ENCODE peak calls at places on chromosomes 7 and 10, in seven cellular contexts. D, Q, P, B, H, X and Z are unnamed samples.
A peak's percentile ranks its signal among the peaks of the same experiment; 100 is the strongest.

GRCh38 chr7:142323706-142324105 is 65.8 kb upstream of the PRSS58 start:
- DNase-seq in X (peak; percentile 36), H (no peak), Q (no peak), P (no peak), D (peak; percentile 25), B (no peak), Z (no peak)

GRCh38 chr7:101163281-101164070 is 1.9 kb downstream of the VGF start:
- DNase-seq in X (peak; percentile 30), H (peak; percentile 83), D (no peak), B (no peak), Q (no peak), P (no peak), Z (peak; percentile 77)

GRCh38 chr10:126569513-126570447 is 100.7 kb downstream of the C10orf90 start:
- DNase-seq in X (peak; percentile 93), Q (peak; percentile 30), B (peak; percentile 92), P (no peak), H (no peak), D (no peak), Z (no peak)

GRCh38 chr10:102628451-102628911 is 15.8 kb upstream of the TRIM8 start:
- DNase-seq in P (no peak), X (peak; percentile 53), H (no peak), D (no peak), Q (no peak), B (no peak), Z (no peak)

GRCh38 chr10:122566632-122567031 is 6.1 kb downstream of the DMBT1 start:
- DNase-seq in X (no peak), P (no peak), Q (no peak), B (no peak), H (no peak), D (no peak), Z (no peak)

GRCh38 chr10:42962120-42962901 is 114.6 kb upstream of the RET start:
- DNase-seq in X (no peak), Q (no peak), B (no peak), H (no peak), P (no peak), D (no peak), Z (no peak)

GRCh38 chr7:50281680-50282445 is 22.7 kb upstream of the IKZF1 start:
- DNase-seq in X (no peak), Q (no peak), B (no peak), H (no peak), D (no peak), P (no peak), Z (no peak)

GRCh38 chr7:32142649-32143048 is 72.4 kb upstream of the PDE1C start:
- DNase-seq in H (no peak), Q (no peak), X (peak; percentile 57), D (no peak), B (peak; percentile 81), P (no peak), Z (no peak)

GRCh38 chr10:21700474-21700873 is 166.4 kb downstream of the MLLT10 start:
- DNase-seq in H (no peak), D (no peak), P (no peak), B (no peak), Q (no peak), X (peak; percentile 30), Z (no peak)

GRCh38 chr7:76062254-76062653 is 14.3 kb downstream of the MDH2 start:
- DNase-seq in X (no peak), B (no peak), P (no peak), D (no peak), Q (no peak), H (no peak), Z (no peak)

GRCh38 chr10:18658301-18658991 is 785 bp upstream of the ARL5B start:
- DNase-seq in X (peak; percentile 79), B (peak; percentile 29), Q (no peak), P (no peak), H (no peak), D (no peak), Z (no peak)

GRCh38 chr7:26073041-26073440 is 79.0 kb upstream of the NFE2L3 start:
- DNase-seq in P (no peak), D (no peak), B (no peak), Q (no peak), H (no peak), X (no peak), Z (no peak)

GRCh38 chr10:10222288-10222945 is 795.3 kb upstream of the CELF2 start:
- DNase-seq in H (no peak), X (peak; percentile 28), P (no peak), B (no peak), D (no peak), Q (no peak), Z (no peak)

GRCh38 chr10:61356342-61356741 is 96.8 kb downstream of the TMEM26 start:
- DNase-seq in X (peak; percentile 19), Q (no peak), H (no peak), D (no peak), B (no peak), P (no peak), Z (no peak)

GRCh38 chr7:10703059-10703458 is 270.6 kb upstream of the PHF14 start:
- DNase-seq in X (no peak), B (no peak), D (no peak), Q (no peak), P (no peak), H (no peak), Z (no peak)

GRCh38 chr10:33314788-33315561 is 19.5 kb downstream of the NRP1 start:
- DNase-seq in D (no peak), P (no peak), B (peak; percentile 59), H (peak; percentile 17), Q (no peak), X (no peak), Z (peak; percentile 55)

GRCh38 chr10:62454696-62455451 is 80.7 kb downstream of the ZNF365 start:
- DNase-seq in X (peak; percentile 78), B (peak; percentile 48), D (no peak), Q (no peak), P (no peak), H (no peak), Z (no peak)

GRCh38 chr10:71840177-71840711 is 10.8 kb downstream of the PSAP start:
- DNase-seq in X (peak; percentile 91), B (peak; percentile 94), D (no peak), H (peak; percentile 7), P (peak; percentile 57), Q (no peak), Z (peak; percentile 60)